ENCODE peak calls at places on chromosomes 13 and 19, in four cellular contexts. One of them, this sample, is unnamed.

GRCh38 chr19:33438987-33439781 is 65.7 kb downstream of the CEBPG start:
- DNase-seq in T-helper 22 cell: no peak
- DNase-seq in activated effector memory CD4-positive, alpha-beta T cell treated with anti-CD3 and anti-CD28 coated beads, Interleukin-2, amount 50 U/mL, for 16 hours: peak; percentile 61
- DNase-seq in fibroblast of the conjunctiva: no peak
- DNase-seq in this sample: no peak

GRCh38 chr19:29690842-29691241 is 24.2 kb downstream of the C19orf12 start:
- DNase-seq in T-helper 22 cell: no peak
- DNase-seq in activated effector memory CD4-positive, alpha-beta T cell treated with anti-CD3 and anti-CD28 coated beads, Interleukin-2, amount 50 U/mL, for 16 hours: peak; percentile 76
- DNase-seq in fibroblast of the conjunctiva: peak; percentile 43
- DNase-seq in this sample: peak; percentile 41

GRCh38 chr13:21148557-21149258 is 27.6 kb downstream of the SKA3 start:
- DNase-seq in activated effector memory CD4-positive, alpha-beta T cell treated with anti-CD3 and anti-CD28 coated beads, Interleukin-2, amount 50 U/mL, for 16 hours: no peak
- DNase-seq in T-helper 22 cell: no peak
- DNase-seq in fibroblast of the conjunctiva: no peak
- DNase-seq in this sample: no peak

GRCh38 chr19:50894478-50895356 is 16.5 kb downstream of the KLK4 start:
- DNase-seq in activated effector memory CD4-positive, alpha-beta T cell treated with anti-CD3 and anti-CD28 coated beads, Interleukin-2, amount 50 U/mL, for 16 hours: no peak
- DNase-seq in fibroblast of the conjunctiva: no peak
- DNase-seq in T-helper 22 cell: no peak
- DNase-seq in this sample: no peak

GRCh38 chr13:74889321-74889720 is 592.6 kb downstream of the TBC1D4 start:
- DNase-seq in fibroblast of the conjunctiva: no peak
- DNase-seq in T-helper 22 cell: no peak
- DNase-seq in activated effector memory CD4-positive, alpha-beta T cell treated with anti-CD3 and anti-CD28 coated beads, Interleukin-2, amount 50 U/mL, for 16 hours: no peak
- DNase-seq in this sample: no peak

GRCh38 chr13:46172531-46172991 is 9.4 kb downstream of the LCP1 start:
- DNase-seq in fibroblast of the conjunctiva: no peak
- DNase-seq in T-helper 22 cell: peak; percentile 62
- DNase-seq in activated effector memory CD4-positive, alpha-beta T cell treated with anti-CD3 and anti-CD28 coated beads, Interleukin-2, amount 50 U/mL, for 16 hours: peak; percentile 79
- DNase-seq in this sample: no peak

GRCh38 chr19:31294189-31294588 is 55.0 kb downstream of the TSHZ3 start:
- DNase-seq in T-helper 22 cell: no peak
- DNase-seq in activated effector memory CD4-positive, alpha-beta T cell treated with anti-CD3 and anti-CD28 coated beads, Interleukin-2, amount 50 U/mL, for 16 hours: no peak
- DNase-seq in fibroblast of the conjunctiva: no peak
- DNase-seq in this sample: no peak

GRCh38 chr13:95603887-95604533 is 40.5 kb downstream of the DZIP1 start:
- DNase-seq in activated effector memory CD4-positive, alpha-beta T cell treated with anti-CD3 and anti-CD28 coated beads, Interleukin-2, amount 50 U/mL, for 16 hours: no peak
- DNase-seq in fibroblast of the conjunctiva: peak; percentile 37
- DNase-seq in T-helper 22 cell: no peak
- DNase-seq in this sample: no peak

GRCh38 chr19:43872547-43873336 is 45.6 kb downstream of the ZNF283 start:
- DNase-seq in activated effector memory CD4-positive, alpha-beta T cell treated with anti-CD3 and anti-CD28 coated beads, Interleukin-2, amount 50 U/mL, for 16 hours: no peak
- DNase-seq in fibroblast of the conjunctiva: no peak
- DNase-seq in T-helper 22 cell: no peak
- DNase-seq in this sample: no peak

GRCh38 chr19:33177417-33177976 is 16.6 kb upstream of the LRP3 start:
- DNase-seq in activated effector memory CD4-positive, alpha-beta T cell treated with anti-CD3 and anti-CD28 coated beads, Interleukin-2, amount 50 U/mL, for 16 hours: no peak
- DNase-seq in T-helper 22 cell: no peak
- DNase-seq in fibroblast of the conjunctiva: no peak
- DNase-seq in this sample: peak; percentile 67

GRCh38 chr13:23870356-23871146 is 18.6 kb downstream of the MIPEP start:
- DNase-seq in activated effector memory CD4-positive, alpha-beta T cell treated with anti-CD3 and anti-CD28 coated beads, Interleukin-2, amount 50 U/mL, for 16 hours: no peak
- DNase-seq in fibroblast of the conjunctiva: no peak
- DNase-seq in T-helper 22 cell: no peak
- DNase-seq in this sample: no peak

GRCh38 chr13:113115363-113116205 is 7.0 kb upstream of the F10 start:
- DNase-seq in fibroblast of the conjunctiva: no peak
- DNase-seq in activated effector memory CD4-positive, alpha-beta T cell treated with anti-CD3 and anti-CD28 coated beads, Interleukin-2, amount 50 U/mL, for 16 hours: peak; percentile 58
- DNase-seq in T-helper 22 cell: no peak
- DNase-seq in this sample: no peak

GRCh38 chr13:108220042-108220441 is 1.9 kb downstream of the ABHD13 start:
- DNase-seq in T-helper 22 cell: no peak
- DNase-seq in activated effector memory CD4-positive, alpha-beta T cell treated with anti-CD3 and anti-CD28 coated beads, Interleukin-2, amount 50 U/mL, for 16 hours: peak; percentile 69
- DNase-seq in fibroblast of the conjunctiva: no peak
- DNase-seq in this sample: no peak

GRCh38 chr19:32269831-32270230 is 75.6 kb upstream of the ZNF507 start:
- DNase-seq in fibroblast of the conjunctiva: no peak
- DNase-seq in T-helper 22 cell: no peak
- DNase-seq in activated effector memory CD4-positive, alpha-beta T cell treated with anti-CD3 and anti-CD28 coated beads, Interleukin-2, amount 50 U/mL, for 16 hours: no peak
- DNase-seq in this sample: no peak

GRCh38 chr19:13022859-13023636 is 27.8 kb downstream of the NFIX start:
- DNase-seq in T-helper 22 cell: no peak
- DNase-seq in activated effector memory CD4-positive, alpha-beta T cell treated with anti-CD3 and anti-CD28 coated beads, Interleukin-2, amount 50 U/mL, for 16 hours: no peak
- DNase-seq in fibroblast of the conjunctiva: peak; percentile 96
- DNase-seq in this sample: no peak

GRCh38 chr13:38348890-38349289 is 761 bp upstream of the UFM1 start:
- DNase-seq in activated effector memory CD4-positive, alpha-beta T cell treated with anti-CD3 and anti-CD28 coated beads, Interleukin-2, amount 50 U/mL, for 16 hours: peak; percentile 65
- DNase-seq in fibroblast of the conjunctiva: no peak
- DNase-seq in T-helper 22 cell: no peak
- DNase-seq in this sample: peak; percentile 12

GRCh38 chr13:47611664-47612288 is 389.3 kb downstream of the SUCLA2 start:
- DNase-seq in fibroblast of the conjunctiva: no peak
- DNase-seq in activated effector memory CD4-positive, alpha-beta T cell treated with anti-CD3 and anti-CD28 coated beads, Interleukin-2, amount 50 U/mL, for 16 hours: no peak
- DNase-seq in T-helper 22 cell: no peak
- DNase-seq in this sample: no peak

GRCh38 chr13:44463759-44464158 is 90.1 kb downstream of the SERP2 start:
- DNase-seq in activated effector memory CD4-positive, alpha-beta T cell treated with anti-CD3 and anti-CD28 coated beads, Interleukin-2, amount 50 U/mL, for 16 hours: no peak
- DNase-seq in fibroblast of the conjunctiva: no peak
- DNase-seq in T-helper 22 cell: no peak
- DNase-seq in this sample: no peak

GRCh38 chr13:77728265-77728966 is 30.9 kb downstream of the SLAIN1 start:
- DNase-seq in activated effector memory CD4-positive, alpha-beta T cell treated with anti-CD3 and anti-CD28 coated beads, Interleukin-2, amount 50 U/mL, for 16 hours: no peak
- DNase-seq in fibroblast of the conjunctiva: no peak
- DNase-seq in T-helper 22 cell: no peak
- DNase-seq in this sample: no peak

GRCh38 chr13:65095118-65095517 is 2135.0 kb downstream of the PCDH9 start:
- DNase-seq in activated effector memory CD4-positive, alpha-beta T cell treated with anti-CD3 and anti-CD28 coated beads, Interleukin-2, amount 50 U/mL, for 16 hours: no peak
- DNase-seq in fibroblast of the conjunctiva: peak; percentile 23
- DNase-seq in T-helper 22 cell: no peak
- DNase-seq in this sample: no peak

GRCh38 chr19:23474172-23474571 is 78.9 kb upstream of the ZNF91 start:
- DNase-seq in activated effector memory CD4-positive, alpha-beta T cell treated with anti-CD3 and anti-CD28 coated beads, Interleukin-2, amount 50 U/mL, for 16 hours: no peak
- DNase-seq in T-helper 22 cell: no peak
- DNase-seq in fibroblast of the conjunctiva: no peak
- DNase-seq in this sample: no peak

GRCh38 chr19:35740423-35741215 is 1.6 kb downstream of the IGFLR1 start:
- DNase-seq in activated effector memory CD4-positive, alpha-beta T cell treated with anti-CD3 and anti-CD28 coated beads, Interleukin-2, amount 50 U/mL, for 16 hours: peak; percentile 99
- DNase-seq in fibroblast of the conjunctiva: peak; percentile 92
- DNase-seq in T-helper 22 cell: peak; percentile 93
- DNase-seq in this sample: peak; percentile 94

GRCh38 chr13:108363651-108364050 is 94.1 kb downstream of the TNFSF13B start:
- DNase-seq in T-helper 22 cell: no peak
- DNase-seq in activated effector memory CD4-positive, alpha-beta T cell treated with anti-CD3 and anti-CD28 coated beads, Interleukin-2, amount 50 U/mL, for 16 hours: no peak
- DNase-seq in fibroblast of the conjunctiva: no peak
- DNase-seq in this sample: no peak

GRCh38 chr19:55080121-55080914 is 4.6 kb downstream of the EPS8L1 start:
- DNase-seq in T-helper 22 cell: no peak
- DNase-seq in fibroblast of the conjunctiva: peak; percentile 33
- DNase-seq in activated effector memory CD4-positive, alpha-beta T cell treated with anti-CD3 and anti-CD28 coated beads, Interleukin-2, amount 50 U/mL, for 16 hours: peak; percentile 83
- DNase-seq in this sample: peak; percentile 64

GRCh38 chr13:49053899-49054298 is 78.2 kb downstream of the FNDC3A start:
- DNase-seq in activated effector memory CD4-positive, alpha-beta T cell treated with anti-CD3 and anti-CD28 coated beads, Interleukin-2, amount 50 U/mL, for 16 hours: no peak
- DNase-seq in T-helper 22 cell: no peak
- DNase-seq in fibroblast of the conjunctiva: no peak
- DNase-seq in this sample: no peak

GRCh38 chr13:106246817-106247216 is 288.6 kb downstream of the EFNB2 start:
- DNase-seq in fibroblast of the conjunctiva: no peak
- DNase-seq in activated effector memory CD4-positive, alpha-beta T cell treated with anti-CD3 and anti-CD28 coated beads, Interleukin-2, amount 50 U/mL, for 16 hours: no peak
- DNase-seq in T-helper 22 cell: no peak
- DNase-seq in this sample: no peak

GRCh38 chr13:106786006-106786579 is 218.2 kb upstream of the ARGLU1 start:
- DNase-seq in T-helper 22 cell: no peak
- DNase-seq in fibroblast of the conjunctiva: no peak
- DNase-seq in activated effector memory CD4-positive, alpha-beta T cell treated with anti-CD3 and anti-CD28 coated beads, Interleukin-2, amount 50 U/mL, for 16 hours: no peak
- DNase-seq in this sample: no peak

GRCh38 chr13:43284162-43284561 is 260.8 kb downstream of the DNAJC15 start:
- DNase-seq in fibroblast of the conjunctiva: no peak
- DNase-seq in T-helper 22 cell: no peak
- DNase-seq in activated effector memory CD4-positive, alpha-beta T cell treated with anti-CD3 and anti-CD28 coated beads, Interleukin-2, amount 50 U/mL, for 16 hours: no peak
- DNase-seq in this sample: no peak

GRCh38 chr13:98653471-98653985 is 76.6 kb upstream of the STK24 start:
- DNase-seq in fibroblast of the conjunctiva: peak; percentile 62
- DNase-seq in T-helper 22 cell: peak; percentile 43
- DNase-seq in activated effector memory CD4-positive, alpha-beta T cell treated with anti-CD3 and anti-CD28 coated beads, Interleukin-2, amount 50 U/mL, for 16 hours: peak; percentile 89
- DNase-seq in this sample: peak; percentile 52

GRCh38 chr19:27774337-27774736 is 1438.6 kb downstream of the UQCRFS1 start:
- DNase-seq in activated effector memory CD4-positive, alpha-beta T cell treated with anti-CD3 and anti-CD28 coated beads, Interleukin-2, amount 50 U/mL, for 16 hours: no peak
- DNase-seq in T-helper 22 cell: no peak
- DNase-seq in fibroblast of the conjunctiva: no peak
- DNase-seq in this sample: no peak

GRCh38 chr13:111521030-111521429 is 200.6 kb downstream of the TEX29 start:
- DNase-seq in activated effector memory CD4-positive, alpha-beta T cell treated with anti-CD3 and anti-CD28 coated beads, Interleukin-2, amount 50 U/mL, for 16 hours: no peak
- DNase-seq in fibroblast of the conjunctiva: no peak
- DNase-seq in T-helper 22 cell: no peak
- DNase-seq in this sample: no peak

GRCh38 chr13:98766120-98766519 is 13.6 kb upstream of the SLC15A1 start:
- DNase-seq in fibroblast of the conjunctiva: no peak
- DNase-seq in activated effector memory CD4-positive, alpha-beta T cell treated with anti-CD3 and anti-CD28 coated beads, Interleukin-2, amount 50 U/mL, for 16 hours: no peak
- DNase-seq in T-helper 22 cell: no peak
- DNase-seq in this sample: no peak

GRCh38 chr19:14006766-14007562 is 844 bp upstream of the RFX1 start:
- DNase-seq in T-helper 22 cell: no peak
- DNase-seq in fibroblast of the conjunctiva: no peak
- DNase-seq in activated effector memory CD4-positive, alpha-beta T cell treated with anti-CD3 and anti-CD28 coated beads, Interleukin-2, amount 50 U/mL, for 16 hours: no peak
- DNase-seq in this sample: no peak

GRCh38 chr19:49968279-49968922 is 7.4 kb upstream of the SIGLEC11 start:
- DNase-seq in activated effector memory CD4-positive, alpha-beta T cell treated with anti-CD3 and anti-CD28 coated beads, Interleukin-2, amount 50 U/mL, for 16 hours: no peak
- DNase-seq in T-helper 22 cell: no peak
- DNase-seq in fibroblast of the conjunctiva: no peak
- DNase-seq in this sample: no peak

GRCh38 chr19:2034729-2035589 is 16.1 kb downstream of the MKNK2 start:
- DNase-seq in fibroblast of the conjunctiva: no peak
- DNase-seq in T-helper 22 cell: peak; percentile 59
- DNase-seq in activated effector memory CD4-positive, alpha-beta T cell treated with anti-CD3 and anti-CD28 coated beads, Interleukin-2, amount 50 U/mL, for 16 hours: peak; percentile 86
- DNase-seq in this sample: no peak

This sample was measured in foreskin melanocyte.